ENCODE peak calls at places on chromosomes 5 and 9, in five cellular contexts. M is lung, J is colonic mucosa, E is endothelial cell, R is mucosa of gallbladder. Y is an unnamed sample.

GRCh38 chr9:967851-968641 is 8.4 kb upstream of the DMRT3 start:
- DNase-seq in J (no peak), R (no peak), E (peak; percentile 51), M (peak; percentile 21), Y (no peak)

GRCh38 chr5:64766105-64766504 is 2.4 kb downstream of the SREK1IP1 start:
- DNase-seq in J (no peak), M (no peak), E (no peak), R (no peak), Y (no peak)

GRCh38 chr5:72117281-72117680 is 10.0 kb downstream of the MAP1B start:
- DNase-seq in R (no peak), J (no peak), M (no peak), E (no peak), Y (no peak)

GRCh38 chr9:14349141-14349817 is 35.3 kb upstream of the NFIB start:
- DNase-seq in J (no peak), E (no peak), R (no peak), M (no peak), Y (peak; percentile 12)

GRCh38 chr5:1973391-1974013 is 90.8 kb upstream of the IRX4 start:
- DNase-seq in E (no peak), M (peak; percentile 18), R (no peak), J (no peak), Y (no peak)

GRCh38 chr9:72863456-72864094 is 89.3 kb downstream of the ALDH1A1 start:
- DNase-seq in J (no peak), E (no peak), R (no peak), M (no peak), Y (no peak)

GRCh38 chr9:126131066-126132010 is 195.3 kb upstream of the MVB12B start:
- DNase-seq in E (no peak), J (no peak), M (peak; percentile 20), R (peak; percentile 6), Y (no peak)

GRCh38 chr5:20102291-20102690 is 114.3 kb upstream of the CDH18 start:
- DNase-seq in E (no peak), M (no peak), J (no peak), R (no peak), Y (no peak)

GRCh38 chr5:83430130-83431010 is 41.2 kb upstream of the VCAN start:
- DNase-seq in E (peak; percentile 74), J (peak; percentile 53), R (peak; percentile 57), M (peak; percentile 61), Y (peak; percentile 61)

GRCh38 chr9:137811283-137811870 is 66.2 kb upstream of the CACNA1B start:
- DNase-seq in R (no peak), J (no peak), E (no peak), M (no peak), Y (no peak)

GRCh38 chr5:73126381-73126780 is 6.0 kb downstream of the TMEM171 start:
- DNase-seq in R (no peak), M (no peak), E (no peak), J (no peak), Y (peak; percentile 62)

GRCh38 chr5:141478321-141478945 is 2.7 kb downstream of the PCDHGC3 start:
- DNase-seq in J (peak; percentile 85), E (no peak), M (peak; percentile 79), R (peak; percentile 77), Y (peak; percentile 79)

GRCh38 chr5:153276151-153276550 is 214.3 kb upstream of the GRIA1 start:
- DNase-seq in R (no peak), E (peak; percentile 72), J (no peak), M (no peak), Y (no peak)

GRCh38 chr5:136458481-136458880 is 93.1 kb upstream of the TRPC7 start:
- DNase-seq in J (no peak), M (no peak), E (no peak), R (peak; percentile 71), Y (peak; percentile 15)

GRCh38 chr5:39779836-39780235 is 355.1 kb upstream of the DAB2 start:
- DNase-seq in J (no peak), R (no peak), M (no peak), E (no peak), Y (no peak)

GRCh38 chr5:113140837-113141661 is 164.5 kb downstream of the DCP2 start:
- DNase-seq in R (no peak), J (no peak), E (no peak), M (no peak), Y (no peak)

GRCh38 chr5:67066815-67067214 is 129.8 kb downstream of the CD180 start:
- DNase-seq in R (peak; percentile 43), M (no peak), J (peak; percentile 40), E (no peak), Y (peak; percentile 57)

GRCh38 chr9:138096192-138096845 is 218.7 kb downstream of the CACNA1B start:
- DNase-seq in R (no peak), M (no peak), J (peak; percentile 5), E (no peak), Y (no peak)